ENCODE peak calls at places on chromosome 21, in four cellular contexts. I is mammary epithelial cell, P is neural progenitor cell, Q is choroid plexus epithelial cell. N is an unnamed sample.

GRCh38 chr21:34609244-34609950 is 5.5 kb downstream of the RCAN1 start:
- DNase-seq in I (peak), P (no peak), Q (no peak), N (no peak)

GRCh38 chr21:29168874-29169273 is 38.4 kb downstream of the MAP3K7CL start:
- DNase-seq in I (peak), P (no peak), Q (no peak), N (no peak)

GRCh38 chr21:42317826-42318746 is 2.9 kb upstream of the TFF3 start:
- DNase-seq in I (no peak), P (no peak), Q (no peak), N (no peak)

GRCh38 chr21:31136891-31137290 is 98.6 kb upstream of the KRTAP19-8 start:
- DNase-seq in I (no peak), P (no peak), Q (peak), N (no peak)

GRCh38 chr21:22201142-22201541 is 1202.9 kb downstream of the NCAM2 start:
- DNase-seq in I (no peak), P (no peak), Q (no peak), N (no peak)

GRCh38 chr21:41369915-41370839 is 8.3 kb downstream of the MX2 start:
- DNase-seq in I (no peak), P (no peak), Q (no peak), N (no peak)

GRCh38 chr21:30268608-30269197 is 14.0 kb downstream of the KRTAP24-1 start:
- DNase-seq in I (no peak), P (peak), Q (peak), N (no peak)

GRCh38 chr21:41926068-41926806 is 27.6 kb downstream of the C2CD2 start:
- DNase-seq in I (peak), P (no peak), Q (peak), N (no peak)

GRCh38 chr21:31235671-31236450 is 108.2 kb downstream of the TIAM1 start:
- DNase-seq in I (peak), P (no peak), Q (peak), N (no peak)

GRCh38 chr21:42411197-42411869 is 7.6 kb downstream of the UBASH3A start:
- DNase-seq in I (no peak), P (peak), Q (no peak), N (no peak)

GRCh38 chr21:33948096-33948950 is 32.7 kb upstream of the ATP5PO start:
- DNase-seq in I (no peak), P (peak), Q (no peak), N (peak)

GRCh38 chr21:42974832-42975820 is 764 bp downstream of the PKNOX1 start:
- DNase-seq in I (peak), P (peak), Q (peak), N (no peak)

GRCh38 chr21:43818685-43819084 is 29.3 kb downstream of the RRP1 start:
- DNase-seq in I (no peak), P (no peak), Q (no peak), N (no peak)

GRCh38 chr21:27713159-27714109 is 746.5 kb upstream of the ADAMTS5 start:
- DNase-seq in I (no peak), P (no peak), Q (no peak), N (no peak)

GRCh38 chr21:25428537-25428936 is 178.7 kb downstream of the MRPL39 start:
- DNase-seq in I (peak), P (no peak), Q (peak), N (no peak)

GRCh38 chr21:14244911-14245310 is 29.0 kb downstream of the RBM11 start:
- DNase-seq in I (no peak), P (no peak), Q (no peak), N (no peak)

GRCh38 chr21:27379381-27379780 is 412.5 kb upstream of the ADAMTS5 start:
- DNase-seq in I (no peak), P (no peak), Q (no peak), N (no peak)

GRCh38 chr21:34583926-34584563 is 30.9 kb downstream of the RCAN1 start:
- DNase-seq in I (no peak), P (no peak), Q (no peak), N (no peak)

GRCh38 chr21:31128234-31128633 is 90.0 kb upstream of the KRTAP19-8 start:
- DNase-seq in I (no peak), P (no peak), Q (no peak), N (no peak)

GRCh38 chr21:23101111-23101510 is 2102.9 kb downstream of the NCAM2 start:
- DNase-seq in I (no peak), P (no peak), Q (no peak), N (no peak)

GRCh38 chr21:42865361-42866160 is 13.8 kb downstream of the WDR4 start:
- DNase-seq in I (no peak), P (no peak), Q (no peak), N (no peak)

GRCh38 chr21:26405735-26406361 is 167.2 kb downstream of the CYYR1 start:
- DNase-seq in I (peak), P (peak), Q (peak), N (peak)

GRCh38 chr21:34042735-34043134 is 30.6 kb upstream of the MRPS6 start:
- DNase-seq in I (no peak), P (no peak), Q (no peak), N (no peak)

GRCh38 chr21:42237577-42237976 is 18.6 kb downstream of the ABCG1 start:
- DNase-seq in I (no peak), P (no peak), Q (no peak), N (no peak)

GRCh38 chr21:26686278-26686677 is 113.2 kb upstream of the CYYR1 start:
- DNase-seq in I (peak), P (no peak), Q (peak), N (no peak)

GRCh38 chr21:41953249-41953830 is 478 bp downstream of the C2CD2 start:
- DNase-seq in I (peak), P (peak), Q (no peak), N (peak)

GRCh38 chr21:25350056-25350455 is 257.2 kb downstream of the MRPL39 start:
- DNase-seq in I (no peak), P (peak), Q (peak), N (peak)

GRCh38 chr21:27329255-27329851 is 362.5 kb upstream of the ADAMTS5 start:
- DNase-seq in I (no peak), P (no peak), Q (peak), N (no peak)

GRCh38 chr21:26840912-26841311 is 4.3 kb downstream of the ADAMTS1 start:
- DNase-seq in I (peak), P (no peak), Q (peak), N (no peak)

GRCh38 chr21:23574932-23575331 is 2032.3 kb downstream of the MRPL39 start:
- DNase-seq in I (no peak), P (peak), Q (no peak), N (no peak)

GRCh38 chr21:25188639-25189038 is 418.6 kb downstream of the MRPL39 start:
- DNase-seq in I (no peak), P (no peak), Q (no peak), N (no peak)

GRCh38 chr21:18801468-18801867 is 397.9 kb upstream of the TMPRSS15 start:
- DNase-seq in I (no peak), P (no peak), Q (peak), N (no peak)
- TF ChIP-seq CTCF in I (no peak), P (peak), Q (peak), N (no peak)

GRCh38 chr21:37220433-37220980 is 46.6 kb downstream of the VPS26C start:
- DNase-seq in I (peak), P (no peak), Q (peak), N (no peak)
- TF ChIP-seq CTCF in I (no peak), P (no peak), Q (peak), N (no peak)

DNA sequence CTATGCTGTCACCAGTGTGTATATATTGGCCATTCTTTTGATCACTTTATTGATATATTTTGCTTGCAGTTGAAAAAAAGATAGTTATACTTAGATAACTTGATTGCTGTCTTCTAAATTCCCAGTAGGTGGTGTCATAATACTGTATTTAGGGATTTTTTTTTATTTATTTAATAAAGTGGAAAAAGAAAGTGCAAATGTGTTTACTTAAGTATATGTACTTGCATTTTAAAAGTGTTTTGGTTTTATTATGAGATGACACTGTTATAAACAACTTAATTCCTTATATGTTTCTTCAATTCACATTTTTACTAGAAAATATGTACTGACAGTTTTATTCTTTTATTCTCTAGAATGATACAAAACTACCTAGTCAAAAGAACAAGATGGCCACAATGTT is 164.8 kb downstream of the USP25 start:
- DNase-seq in I (no peak), P (no peak), Q (peak), N (no peak)
- TF ChIP-seq CTCF in I (peak), P (peak), Q (peak), N (peak)

DNA sequence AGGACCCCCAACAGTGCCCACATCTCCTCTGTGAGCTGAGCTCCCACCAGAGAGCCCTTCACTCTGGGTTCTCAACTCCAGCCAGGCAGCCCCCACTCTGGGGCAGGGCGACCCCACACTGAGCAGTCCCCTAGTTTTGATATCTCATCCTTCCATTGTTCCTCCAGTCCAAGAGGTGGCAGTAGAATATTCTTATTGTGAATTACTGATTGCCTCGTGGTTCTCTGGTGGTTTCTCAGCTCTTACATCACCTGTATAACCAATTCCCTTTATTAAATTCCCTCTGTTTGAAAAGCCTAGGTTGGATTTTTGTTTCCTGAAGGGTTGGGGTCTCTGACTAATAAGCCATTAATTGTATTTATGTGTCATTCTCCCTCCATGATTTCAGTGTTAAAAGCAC is 407.5 kb downstream of the SETD4 start:
- DNase-seq in I (no peak), P (no peak), Q (no peak), N (no peak)
- TF ChIP-seq CTCF in I (no peak), P (no peak), Q (no peak), N (no peak)

GRCh38 chr21:39175665-39176064 is 7.6 kb downstream of the PSMG1 start:
- DNase-seq in I (no peak), P (no peak), Q (no peak), N (no peak)

GRCh38 chr21:39176312-39176711 is 6.9 kb downstream of the PSMG1 start:
- DNase-seq in I (no peak), P (no peak), Q (no peak), N (no peak)

GRCh38 chr21:39169906-39170305 is 13.3 kb downstream of the PSMG1 start:
- DNase-seq in I (no peak), P (no peak), Q (no peak), N (no peak)

GRCh38 chr21:39173999-39174398 is 9.3 kb downstream of the PSMG1 start:
- DNase-seq in I (no peak), P (no peak), Q (no peak), N (no peak)

GRCh38 chr21:39175154-39175553 is 8.1 kb downstream of the PSMG1 start:
- DNase-seq in I (no peak), P (no peak), Q (peak), N (no peak)
- TF ChIP-seq CTCF in I (peak), P (peak), Q (peak), N (peak)

GRCh38 chr21:32580949-32581348 is 4.4 kb downstream of the TCP10L start:
- DNase-seq in I (no peak), P (no peak), Q (no peak), N (no peak)

GRCh38 chr21:32581732-32582131 is 3.6 kb downstream of the TCP10L start:
- DNase-seq in I (no peak), P (no peak), Q (no peak), N (no peak)

GRCh38 chr21:32576011-32576410 is 9.3 kb downstream of the TCP10L start:
- DNase-seq in I (no peak), P (no peak), Q (no peak), N (no peak)

GRCh38 chr21:32574946-32575925 is 10.1 kb downstream of the TCP10L start:
- DNase-seq in I (no peak), P (no peak), Q (no peak), N (no peak)

DNA sequence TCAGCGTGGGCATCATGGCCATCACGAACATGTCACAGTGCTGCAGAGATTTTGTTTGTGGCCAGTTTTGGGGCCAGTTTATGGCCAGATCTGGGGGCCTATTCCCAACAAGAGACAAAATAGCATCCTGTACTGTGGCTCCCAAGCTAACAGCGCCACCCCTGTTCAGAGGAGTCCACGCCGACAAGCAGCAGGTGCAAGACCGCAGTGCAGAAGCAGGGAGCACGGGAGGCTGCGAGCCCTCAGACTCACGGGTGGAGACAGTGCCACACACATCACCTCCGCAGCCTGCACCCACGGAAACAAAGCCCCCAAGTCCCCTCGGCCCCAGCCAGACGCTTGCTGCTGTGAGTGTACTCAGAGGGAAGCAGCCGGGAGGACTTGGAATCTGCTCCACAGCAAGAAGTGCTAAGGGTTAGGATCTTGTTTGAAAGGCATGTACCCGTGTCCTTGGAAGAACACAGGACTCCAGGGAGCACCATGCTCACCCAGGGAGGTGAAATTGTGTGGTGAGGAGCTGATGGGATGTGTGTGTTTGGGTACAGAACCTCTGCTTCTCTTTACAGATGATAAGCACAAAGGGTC is 7.1 kb downstream of the TCP10L start:
- DNase-seq in I (peak), P (peak), Q (peak), N (peak)
- TF ChIP-seq CTCF in I (peak), P (peak), Q (peak), N (peak)

GRCh38 chr21:45749974-45750373 is 106.4 kb downstream of the PCBP3 start:
- DNase-seq in I (no peak), P (no peak), Q (no peak), N (no peak)

GRCh38 chr21:45748593-45748992 is 105.1 kb downstream of the PCBP3 start:
- DNase-seq in I (no peak), P (no peak), Q (no peak), N (no peak)

GRCh38 chr21:45747233-45747766 is 103.8 kb downstream of the PCBP3 start:
- DNase-seq in I (no peak), P (no peak), Q (no peak), N (no peak)

GRCh38 chr21:45745256-45745655 is 101.7 kb downstream of the PCBP3 start:
- DNase-seq in I (no peak), P (no peak), Q (no peak), N (no peak)

DNA sequence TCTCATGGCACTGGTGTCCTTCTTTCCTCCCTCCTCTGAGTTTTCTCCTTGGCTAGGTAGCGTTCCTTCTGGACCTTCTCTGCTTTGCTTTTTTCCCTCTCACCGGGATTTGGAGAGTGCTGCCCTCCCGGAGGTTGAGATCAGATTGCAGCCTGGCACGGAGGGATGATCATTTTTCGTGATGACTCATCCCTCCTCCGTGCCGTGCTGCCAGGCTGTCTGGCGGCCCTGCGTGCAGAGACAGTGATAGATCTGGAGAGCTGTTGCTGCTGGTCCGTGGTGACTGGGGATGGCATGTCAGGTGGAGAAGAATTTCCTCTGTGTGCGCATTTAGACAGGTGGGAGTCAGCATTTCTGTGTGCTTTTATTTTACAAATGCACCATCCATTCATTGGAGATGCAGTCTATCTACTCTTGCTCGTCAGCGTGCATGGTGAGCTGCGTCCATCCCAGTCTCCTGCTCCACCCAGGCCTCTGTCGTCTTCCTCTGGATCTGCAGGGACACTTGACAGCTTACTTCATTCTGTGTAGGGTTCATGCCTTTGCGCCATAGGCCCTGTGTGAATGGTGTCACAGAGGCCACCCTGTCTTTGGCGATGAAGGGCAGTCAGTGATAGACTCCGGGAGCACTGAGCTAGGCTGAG is 104.4 kb downstream of the PCBP3 start:
- DNase-seq in I (peak), P (no peak), Q (no peak), N (no peak)
- TF ChIP-seq CTCF in I (peak), P (no peak), Q (no peak), N (no peak)

GRCh38 chr21:45012661-45013270 is 61.6 kb upstream of the ADARB1 start:
- DNase-seq in I (peak), P (peak), Q (no peak), N (peak)
- TF ChIP-seq CTCF in I (no peak), P (no peak), Q (peak), N (no peak)

DNA sequence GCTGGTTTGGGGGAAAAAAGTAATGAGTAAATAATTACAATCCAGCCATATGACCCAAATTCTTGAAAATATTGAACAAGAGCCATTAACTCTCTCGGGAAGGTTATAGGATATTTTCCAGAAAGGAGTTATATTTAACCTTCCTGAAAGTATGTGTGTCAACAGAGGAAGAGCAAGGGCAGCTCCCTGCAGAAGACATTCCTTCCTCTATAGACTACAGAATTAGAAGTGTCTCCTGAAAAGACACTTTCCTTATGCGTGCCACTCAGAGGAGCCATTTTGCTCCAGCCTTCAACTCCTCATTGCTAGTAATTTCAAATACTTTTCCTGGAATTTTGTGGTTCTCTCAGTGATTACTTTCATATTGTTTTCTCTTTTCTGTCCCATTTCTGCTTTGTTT is 648.8 kb downstream of the USP25 start:
- DNase-seq in I (no peak), P (no peak), Q (no peak), N (no peak)
- TF ChIP-seq CTCF in I (no peak), P (no peak), Q (no peak), N (no peak)

N was measured in nephron progenitor cell.